ENCODE peak calls at places on chromosomes 13 and 19, in nine cellular contexts. C, I, X, R, J, G, O, F and H are unnamed samples.

GRCh38 chr13:100633461-100633860 is 41.1 kb downstream of the TMTC4 start:
- DNase-seq in R (peak; percentile 38), C (no peak), I (no peak), X (peak; percentile 99), G (peak; percentile 60), J (no peak), F (no peak), O (no peak), H (no peak)

GRCh38 chr13:46675016-46675415 is 121.9 kb downstream of the ESD start:
- DNase-seq in G (no peak), X (no peak), J (no peak), C (no peak), O (peak; percentile 56), I (no peak), R (no peak), F (no peak), H (no peak)

GRCh38 chr13:101626925-101627555 is 174.6 kb downstream of the ITGBL1 start:
- DNase-seq in J (no peak), F (peak; percentile 38), O (peak; percentile 63), C (no peak), R (no peak), I (no peak), G (no peak), X (no peak), H (no peak)

GRCh38 chr13:49690133-49690989 is 925 bp downstream of the EBPL start:
- DNase-seq in G (peak; percentile 71), F (no peak), X (peak; percentile 60), J (no peak), O (peak; percentile 63), C (no peak), I (no peak), R (no peak), H (no peak)

GRCh38 chr13:30463820-30464495 is 1.8 kb downstream of the HMGB1 start:
- DNase-seq in R (no peak), O (peak; percentile 84), X (peak; percentile 42), C (peak; percentile 56), J (no peak), F (peak; percentile 73), I (peak; percentile 50), G (peak; percentile 67), H (no peak)

GRCh38 chr13:48547663-48548092 is 14.8 kb upstream of the RCBTB2 start:
- DNase-seq in O (no peak), F (no peak), C (no peak), R (no peak), G (no peak), J (no peak), X (no peak), I (no peak), H (no peak)

GRCh38 chr13:100725472-100725871 is 50.9 kb upstream of the TMTC4 start:
- DNase-seq in J (no peak), G (no peak), I (no peak), C (no peak), X (no peak), O (no peak), F (no peak), R (no peak), H (no peak)

GRCh38 chr13:68019901-68020300 is 789.8 kb upstream of the PCDH9 start:
- DNase-seq in C (no peak), F (no peak), R (no peak), O (no peak), I (no peak), X (no peak), G (no peak), J (no peak), H (no peak)

GRCh38 chr19:4557971-4558941 is 1.2 kb downstream of the SEMA6B start:
- DNase-seq in F (peak; percentile 20), I (no peak), C (no peak), G (peak; percentile 34), R (no peak), O (peak; percentile 61), X (no peak), J (no peak), H (no peak)

DNA sequence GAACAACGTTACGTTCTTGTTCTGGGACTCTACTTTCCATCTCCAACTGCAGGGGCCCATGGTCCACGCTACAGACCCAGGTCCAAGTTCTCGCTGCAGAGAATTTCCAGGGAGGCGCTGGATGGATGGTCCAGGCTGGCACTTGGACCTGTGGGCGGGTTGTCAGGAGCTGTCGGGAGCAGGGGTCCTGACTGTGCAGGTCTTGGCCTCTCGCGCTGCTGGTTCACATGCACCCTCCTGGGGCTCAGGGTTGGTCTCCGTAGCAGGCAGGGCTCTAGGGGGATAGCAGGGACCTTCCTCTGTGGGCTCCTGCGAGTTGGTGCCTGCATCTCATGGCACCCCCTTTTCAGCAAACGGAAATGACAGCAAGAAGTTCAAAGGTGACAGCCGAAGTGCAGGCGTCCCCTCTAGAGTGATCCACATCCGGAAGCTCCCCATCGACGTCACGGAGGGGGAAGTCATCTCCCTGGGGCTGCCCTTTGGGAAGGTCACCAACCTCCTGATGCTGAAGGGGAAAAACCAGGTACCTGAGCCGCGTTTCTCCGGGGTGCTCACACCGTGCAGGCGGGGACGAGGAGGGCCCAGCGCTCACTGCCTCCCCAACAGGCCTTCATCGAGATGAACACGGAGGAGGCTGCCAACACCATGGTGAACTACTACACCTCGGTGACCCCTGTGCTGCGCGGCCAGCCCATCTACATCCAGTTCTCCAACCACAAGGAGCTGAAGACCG is 6.6 kb downstream of the PTBP1 start:
- DNase-seq in G (no peak), C (no peak), X (no peak), O (no peak), I (no peak), R (no peak), F (no peak), J (no peak), H (no peak)
- H3K27ac ChIP-seq in G (peak overlapping the region; percentile 17), C (peak overlapping the region; percentile 100), X (no peak overlapping the region), O (no peak overlapping the region), I (no peak overlapping the region), R (no peak overlapping the region), F (no peak overlapping the region), J (no peak overlapping the region), H (no peak overlapping the region)

GRCh38 chr13:23849670-23850069 is 39.5 kb downstream of the MIPEP start:
- DNase-seq in C (no peak), O (no peak), J (no peak), I (no peak), R (no peak), F (no peak), X (no peak), G (no peak), H (no peak)
- H3K27ac ChIP-seq in C (no peak overlapping the region), O (no peak overlapping the region), J (no peak overlapping the region), I (no peak overlapping the region), R (peak overlapping the region; percentile 65), F (no peak overlapping the region), X (no peak overlapping the region), G (no peak overlapping the region), H (no peak overlapping the region)

GRCh38 chr19:2424686-2425621 is 2.4 kb downstream of the TIMM13 start:
- DNase-seq in R (no peak), X (peak; percentile 59), I (no peak), G (peak; percentile 81), J (peak; percentile 70), F (no peak), O (peak; percentile 69), C (peak; percentile 43), H (no peak)

GRCh38 chr19:2427323-2428026 is at the start of gene TIMM13:
- DNase-seq in O (peak; percentile 98), I (peak; percentile 94), X (peak; percentile 81), J (peak; percentile 97), G (peak; percentile 97), R (peak; percentile 75), C (peak; percentile 96), F (peak; percentile 99), H (peak; percentile 96)

GRCh38 chr19:2426661-2427322 is 594 bp downstream of the TIMM13 start:
- DNase-seq in R (no peak), O (no peak), C (peak; percentile 35), F (no peak), I (peak; percentile 44), G (peak; percentile 42), X (no peak), J (peak; percentile 60), H (peak; percentile 67)

GRCh38 chr19:2423913-2424685 is 3.3 kb downstream of the TIMM13 start:
- DNase-seq in F (no peak), I (no peak), C (no peak), G (no peak), O (no peak), X (no peak), R (no peak), J (no peak), H (no peak)

GRCh38 chr19:2425622-2426581 is 1.5 kb downstream of the TIMM13 start:
- DNase-seq in R (no peak), O (no peak), G (no peak), I (no peak), C (no peak), F (no peak), J (no peak), X (no peak), H (no peak)
- H3K27ac ChIP-seq in R (peak overlapping the region; percentile 88), O (peak overlapping the region; percentile 84), G (no peak overlapping the region), I (no peak overlapping the region), C (no peak overlapping the region), F (peak overlapping the region; percentile 91), J (peak overlapping the region; percentile 96), X (peak overlapping the region; percentile 16), H (no peak overlapping the region)

GRCh38 chr13:39189778-39190177 is 151.5 kb downstream of the NHLRC3 start:
- DNase-seq in R (no peak), F (no peak), J (no peak), I (no peak), C (no peak), O (no peak), G (no peak), X (no peak), H (no peak)

GRCh38 chr13:39186205-39186880 is 148.1 kb downstream of the NHLRC3 start:
- DNase-seq in C (no peak), J (no peak), X (no peak), R (no peak), G (no peak), I (no peak), F (no peak), O (no peak), H (no peak)

GRCh38 chr13:39185326-39185725 is 147.1 kb downstream of the NHLRC3 start:
- DNase-seq in F (no peak), R (no peak), I (no peak), G (no peak), J (no peak), X (no peak), C (no peak), O (no peak), H (no peak)
- H3K27ac ChIP-seq in F (no peak overlapping the region), R (no peak overlapping the region), I (no peak overlapping the region), G (no peak overlapping the region), J (peak overlapping the region; percentile 21), X (no peak overlapping the region), C (peak overlapping the region; percentile 53), O (no peak overlapping the region), H (no peak overlapping the region)

GRCh38 chr19:33664744-33665143 is 43.0 kb downstream of the CHST8 start:
- DNase-seq in R (no peak), G (no peak), C (no peak), I (no peak), J (no peak), O (no peak), F (no peak), X (no peak), H (no peak)
- H3K27ac ChIP-seq in R (no peak overlapping the region), G (no peak overlapping the region), C (no peak overlapping the region), I (no peak overlapping the region), J (no peak overlapping the region), O (no peak overlapping the region), F (no peak overlapping the region), X (no peak overlapping the region), H (no peak overlapping the region)

GRCh38 chr19:46954502-46955004 is 65.1 kb upstream of the NPAS1 start:
- DNase-seq in J (no peak), F (no peak), I (no peak), X (no peak), G (no peak), C (no peak), O (no peak), R (no peak), H (no peak)
- H3K27ac ChIP-seq in J (no peak overlapping the region), F (peak overlapping the region; percentile 76), I (peak overlapping the region; percentile 52), X (peak overlapping the region; percentile 46), G (peak overlapping the region; percentile 27), C (peak overlapping the region; percentile 40), O (peak overlapping the region; percentile 73), R (no peak overlapping the region), H (no peak overlapping the region)

GRCh38 chr13:110421696-110422395 is 114.8 kb downstream of the COL4A2 start:
- DNase-seq in G (peak; percentile 87), C (no peak), I (no peak), F (peak; percentile 51), R (no peak), J (no peak), O (no peak), X (peak; percentile 98), H (no peak)
- H3K27ac ChIP-seq in G (no peak overlapping the region), C (no peak overlapping the region), I (no peak overlapping the region), F (no peak overlapping the region), R (no peak overlapping the region), J (no peak overlapping the region), O (peak overlapping the region; percentile 72), X (peak overlapping the region; percentile 78), H (no peak overlapping the region)